ENCODE peak calls at places on chromosomes 4 and X, in ten cellular contexts. B, P, N, U, M, W, Z, D, C and R are unnamed samples.

GRCh38 chr4:109683621-109684253 is 19.5 kb downstream of the CASP6 start:
- DNase-seq in Z (no peak), B (no peak), D (no peak), P (no peak), C (no peak), U (no peak), N (no peak), M (no peak), W (no peak), R (no peak)

GRCh38 chrX:63506320-63506719 is 155.2 kb upstream of the SPIN4 start:
- DNase-seq in U (peak), P (no peak), W (no peak), D (peak), Z (no peak), N (no peak), M (peak), C (no peak), B (no peak), R (no peak)

GRCh38 chrX:8913665-8914409 is 112.7 kb upstream of the FAM9A start:
- DNase-seq in U (peak), B (no peak), N (no peak), W (no peak), P (peak), D (peak), Z (no peak), C (no peak), M (no peak), R (no peak)

GRCh38 chr4:109560687-109561452 is 824 bp downstream of the MCUB start:
- DNase-seq in U (peak), B (no peak), C (peak), Z (no peak), D (peak), M (peak), P (peak), W (peak), N (no peak), R (no peak)

GRCh38 chrX:136909119-136909705 is 28.7 kb upstream of the RBMX start:
- DNase-seq in B (peak), W (peak), C (peak), P (peak), N (peak), Z (peak), M (peak), D (peak), U (peak), R (peak)

GRCh38 chr4:123284166-123284565 is 112.4 kb upstream of the SPRY1 start:
- DNase-seq in C (no peak), M (no peak), U (peak), B (no peak), D (peak), N (no peak), Z (no peak), P (no peak), W (no peak), R (no peak)

GRCh38 chr4:44806076-44806475 is 79.7 kb upstream of the GNPDA2 start:
- DNase-seq in Z (no peak), W (no peak), C (no peak), D (no peak), P (no peak), B (no peak), N (no peak), U (no peak), M (no peak), R (no peak)

GRCh38 chr4:150063128-150063527 is 15.1 kb upstream of the DCLK2 start:
- DNase-seq in Z (no peak), C (no peak), U (no peak), P (no peak), W (no peak), B (no peak), N (no peak), D (peak), M (no peak), R (no peak)

GRCh38 chrX:19695884-19696283 is 180.6 kb upstream of the MAP3K15 start:
- DNase-seq in U (no peak), M (peak), C (no peak), B (no peak), P (no peak), Z (no peak), D (no peak), N (no peak), W (no peak), R (no peak)

GRCh38 chrX:19743386-19743785 is 144.0 kb downstream of the SH3KBP1 start:
- DNase-seq in N (no peak), W (peak), C (no peak), B (no peak), U (no peak), P (no peak), M (no peak), Z (no peak), D (no peak), R (no peak)

GRCh38 chr4:48409203-48409602 is 67.9 kb downstream of the SLAIN2 start:
- DNase-seq in M (peak), C (no peak), Z (no peak), B (no peak), D (no peak), U (peak), N (no peak), P (no peak), W (no peak), R (no peak)

GRCh38 chr4:5421416-5421815 is 286.9 kb downstream of the EVC2 start:
- DNase-seq in C (no peak), W (no peak), N (no peak), Z (no peak), M (no peak), B (no peak), U (no peak), P (no peak), D (no peak), R (no peak)

GRCh38 chrX:45851434-45851991 is 650.8 kb upstream of the DIPK2B start:
- DNase-seq in Z (peak), W (no peak), M (peak), P (no peak), C (peak), N (peak), U (no peak), B (peak), D (no peak), R (peak)

GRCh38 chr4:107814758-107815552 is 9.8 kb upstream of the SGMS2 start:
- DNase-seq in P (no peak), N (no peak), Z (no peak), D (no peak), B (no peak), M (no peak), C (no peak), W (no peak), U (no peak), R (no peak)

GRCh38 chrX:13570245-13570573 is 808 bp downstream of the EGFL6 start:
- DNase-seq in W (no peak), Z (no peak), P (no peak), M (no peak), U (no peak), D (no peak), B (no peak), N (no peak), C (no peak), R (no peak)

GRCh38 chr4:76504613-76505465 is 69.8 kb downstream of the SHROOM3 start:
- DNase-seq in U (peak), M (peak), D (peak), Z (no peak), N (no peak), C (peak), W (no peak), P (peak), B (no peak), R (peak)

GRCh38 chrX:154021131-154021611 is 1.5 kb upstream of the IRAK1 start:
- DNase-seq in Z (no peak), U (peak), W (no peak), P (no peak), C (no peak), N (no peak), M (no peak), B (no peak), D (peak), R (no peak)

GRCh38 chrX:10726647-10727046 is 106.3 kb upstream of the MID1 start:
- DNase-seq in B (no peak), M (no peak), W (no peak), D (peak), P (peak), U (peak), N (no peak), Z (no peak), C (no peak), R (no peak)

GRCh38 chr4:177442623-177443155 is 452 bp upstream of the AGA start:
- DNase-seq in M (no peak), N (no peak), U (peak), Z (no peak), P (no peak), B (no peak), W (peak), C (no peak), D (no peak), R (peak)

GRCh38 chr4:1050486-1051213 is 39.2 kb downstream of the FGFRL1 start:
- DNase-seq in Z (no peak), D (no peak), M (no peak), C (no peak), B (no peak), W (no peak), U (no peak), P (no peak), N (peak), R (no peak)

DNA sequence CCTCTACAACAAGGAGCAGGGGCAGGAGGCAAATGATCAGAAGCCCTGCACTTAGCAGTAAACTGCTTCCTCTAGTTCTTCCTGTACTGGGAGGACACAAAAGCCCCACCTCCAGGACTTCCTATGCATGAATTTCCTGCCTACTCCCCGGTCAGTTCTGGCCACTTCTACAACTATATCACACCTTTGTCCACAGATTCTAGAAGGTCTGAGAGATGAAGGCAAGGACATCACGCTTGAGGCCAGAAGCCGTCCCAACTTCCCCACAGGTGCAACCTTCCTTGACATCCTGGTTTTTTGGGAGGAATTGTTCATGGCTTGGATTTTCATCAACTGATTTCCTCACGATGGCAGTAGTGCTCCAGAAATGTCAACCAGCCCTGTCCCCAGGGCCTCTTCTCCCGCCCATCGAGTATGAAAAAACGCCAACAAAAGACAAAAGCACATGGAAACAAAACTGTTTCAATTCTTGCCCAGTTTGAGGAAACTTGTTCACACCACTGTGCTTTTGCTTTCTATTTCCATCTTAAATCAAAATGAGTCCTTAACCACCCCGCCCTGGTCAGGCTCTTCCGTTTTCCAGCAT is 206.5 kb upstream of the STK26 start:
- DNase-seq in D (peak), P (no peak), C (no peak), U (peak), W (peak), N (peak), M (no peak), Z (no peak), B (no peak), R (no peak)
- TF ChIP-seq CTCF in D (peak), P (no peak), C (no peak), U (peak), W (peak), N (peak), M (no peak), Z (no peak), B (no peak), R (no peak)

GRCh38 chrX:7068939-7069367 is 78.6 kb upstream of the STS start:
- DNase-seq in U (no peak), M (no peak), P (no peak), Z (no peak), N (no peak), D (no peak), C (no peak), B (no peak), W (no peak), R (peak)
- TF ChIP-seq CTCF in U (peak), M (peak), P (peak), Z (no peak), N (peak), D (peak), C (no peak), B (peak), W (peak), R (no peak)

GRCh38 chr4:98786866-98787265 is 128.5 kb upstream of the TSPAN5 start:
- DNase-seq in N (no peak), C (no peak), M (no peak), B (no peak), P (no peak), U (peak), Z (no peak), W (no peak), D (no peak), R (no peak)
- TF ChIP-seq CTCF in N (no peak), C (no peak), M (peak), B (no peak), P (peak), U (peak), Z (no peak), W (no peak), D (peak), R (no peak)

GRCh38 chr4:13627185-13627605 is 330 bp downstream of the BOD1L1 start:
- DNase-seq in Z (no peak), C (no peak), B (peak), M (no peak), D (no peak), P (no peak), N (no peak), U (peak), W (no peak), R (no peak)

GRCh38 chr4:13633671-13634070 is 6.1 kb upstream of the BOD1L1 start:
- DNase-seq in C (no peak), W (no peak), M (no peak), B (no peak), U (no peak), N (no peak), D (no peak), P (no peak), Z (no peak), R (no peak)

GRCh38 chr4:13626492-13627184 is 887 bp downstream of the BOD1L1 start:
- DNase-seq in M (peak), B (no peak), C (no peak), U (no peak), W (no peak), D (peak), N (no peak), Z (no peak), P (no peak), R (no peak)

DNA sequence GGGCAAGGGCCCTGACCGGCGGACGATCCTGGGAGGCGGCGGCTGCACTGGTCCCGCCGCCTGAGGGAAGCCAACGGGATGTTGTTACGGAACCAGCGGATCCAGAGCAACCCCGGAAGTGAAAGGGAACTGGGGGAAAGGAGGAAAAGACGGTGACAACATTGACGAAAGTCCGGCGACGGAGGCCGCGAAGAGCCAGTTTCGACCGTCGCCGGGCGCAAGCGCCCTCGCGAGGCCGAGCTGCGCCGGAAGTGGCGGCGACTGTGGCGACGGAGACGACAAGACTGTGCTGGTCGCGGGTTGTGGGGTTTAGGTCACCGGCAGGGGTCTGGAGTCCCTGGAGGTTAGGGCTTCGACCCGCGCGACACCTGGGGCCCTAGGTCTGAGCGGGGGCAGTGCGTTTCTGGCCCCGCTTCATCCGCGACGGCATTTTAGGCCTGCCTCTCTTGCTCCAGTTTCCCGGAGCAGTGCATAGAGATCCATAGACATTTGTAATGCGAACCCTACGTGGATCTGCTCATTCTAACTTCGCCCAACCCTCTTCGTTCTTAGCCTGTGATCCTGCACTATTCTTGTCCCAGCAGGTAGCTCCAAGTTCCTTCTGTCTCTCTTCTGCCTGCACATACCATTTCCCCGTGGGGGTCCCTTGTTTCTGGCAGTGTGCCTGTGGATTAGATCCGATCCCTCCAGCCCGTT is at the start of gene BOD1L1:
- DNase-seq in D (peak), M (peak), N (peak), B (peak), C (peak), U (peak), Z (peak), P (peak), W (peak), R (peak)
- TF ChIP-seq CTCF in D (peak), M (peak), N (peak), B (peak), C (peak), U (peak), Z (no peak), P (peak), W (peak), R (no peak)

DNA sequence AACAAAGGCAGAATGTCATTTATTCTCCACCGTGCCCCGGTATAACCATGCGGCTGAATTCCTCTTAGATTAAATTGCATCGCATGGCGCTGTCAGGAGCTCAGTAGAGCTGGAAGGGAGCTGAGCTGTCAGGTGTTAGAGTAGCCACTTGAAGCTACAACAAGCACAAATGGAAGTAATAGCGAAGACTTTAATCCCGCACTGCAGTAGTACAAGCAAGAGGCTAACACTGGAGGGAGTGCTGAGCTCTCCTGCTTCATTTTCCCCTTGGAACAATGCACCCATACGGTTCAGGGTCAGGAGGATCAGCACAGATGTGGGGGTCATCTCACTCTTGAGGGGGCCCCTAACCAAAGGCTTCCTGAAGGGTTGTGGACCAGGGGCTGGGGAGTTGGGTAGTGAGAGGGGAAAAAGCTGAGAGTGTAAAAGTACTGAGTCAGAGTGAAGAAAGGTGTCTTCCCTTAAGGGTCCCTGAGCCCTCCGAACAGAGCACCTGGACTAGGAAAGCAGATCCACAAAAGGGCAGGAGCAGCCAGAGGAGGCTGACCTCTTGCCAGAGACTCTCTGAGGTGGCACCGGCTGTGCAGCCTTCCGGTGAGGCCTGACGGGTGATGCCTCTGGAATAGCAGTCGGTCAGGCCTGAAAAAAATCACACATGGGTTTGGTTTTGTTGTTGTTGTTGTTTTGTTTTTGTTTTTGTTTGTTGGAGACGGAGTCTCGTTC is 36.0 kb upstream of the CBR4 start:
- DNase-seq in Z (no peak), D (no peak), M (no peak), N (no peak), C (no peak), B (no peak), W (no peak), U (no peak), P (no peak), R (no peak)
- TF ChIP-seq CTCF in Z (no peak), D (peak), M (peak), N (no peak), C (no peak), B (no peak), W (no peak), U (no peak), P (no peak), R (no peak)